ENCODE peak calls at places on chromosomes 13 and 19, in nine cellular contexts. T is DMS153, R is EL, E is osteocyte, L is nephron progenitor cell, O is IMR-90, Q is cerebellar nuclear complex, Z is AG08395, C is Peyer's patch. V is an unnamed sample.

GRCh38 chr13:105783261-105783660 is 752.2 kb downstream of the EFNB2 start:
- DNase-seq in L (no peak), R (no peak), T (no peak), Q (no peak), O (no peak), C (no peak), Z (no peak), E (no peak), V (no peak)

GRCh38 chr13:105915451-105915850 is 620.0 kb downstream of the EFNB2 start:
- DNase-seq in O (no peak), E (no peak), Z (no peak), Q (no peak), T (no peak), L (no peak), C (no peak), R (no peak), V (no peak)

GRCh38 chr13:34155931-34156607 is 338.1 kb downstream of the RFC3 start:
- DNase-seq in T (no peak), R (peak; percentile 81), E (no peak), Z (peak; percentile 12), L (no peak), C (no peak), Q (no peak), O (peak; percentile 39), V (no peak)

GRCh38 chr19:17579523-17580244 is 24.2 kb downstream of the COLGALT1 start:
- DNase-seq in O (peak; percentile 26), Q (no peak), T (peak; percentile 33), Z (peak; percentile 73), R (peak; percentile 61), E (no peak), L (peak; percentile 78), C (peak; percentile 45), V (peak; percentile 31)

GRCh38 chr13:114194853-114195252 is 15.8 kb downstream of the CFAP97D2 start:
- DNase-seq in Z (no peak), Q (no peak), T (no peak), L (no peak), C (no peak), O (no peak), E (no peak), R (no peak), V (no peak)

GRCh38 chr19:58366576-58367430 is 4.3 kb upstream of the ZNF497 start:
- DNase-seq in Q (no peak), E (no peak), C (no peak), R (no peak), T (no peak), L (no peak), O (no peak), Z (no peak), V (no peak)

GRCh38 chr13:73290844-73291243 is 232.0 kb downstream of the KLF5 start:
- DNase-seq in Z (no peak), R (no peak), E (no peak), L (no peak), O (no peak), T (no peak), C (no peak), Q (no peak), V (no peak)

GRCh38 chr13:31124225-31124624 is 37.5 kb downstream of the HSPH1 start:
- DNase-seq in C (no peak), L (no peak), O (no peak), E (no peak), T (no peak), R (no peak), Q (no peak), Z (no peak), V (no peak)

GRCh38 chr19:54271106-54271505 is 9.8 kb downstream of the LILRB2 start:
- DNase-seq in T (no peak), E (no peak), Q (no peak), L (no peak), O (no peak), C (no peak), R (no peak), Z (no peak), V (no peak)

GRCh38 chr13:94966380-94966779 is 254.0 kb upstream of the SOX21 start:
- DNase-seq in L (no peak), Q (no peak), C (no peak), E (no peak), R (no peak), O (no peak), T (peak; percentile 34), Z (no peak), V (no peak)

GRCh38 chr19:51994048-51994644 is 7.5 kb upstream of the ZNF350 start:
- DNase-seq in E (no peak), L (no peak), Q (no peak), C (no peak), Z (no peak), R (no peak), O (no peak), T (no peak), V (no peak)

GRCh38 chr19:1318678-1319471 is 33.2 kb downstream of the EFNA2 start:
- DNase-seq in O (no peak), E (no peak), C (no peak), L (peak; percentile 54), Q (no peak), R (no peak), Z (no peak), T (no peak), V (no peak)

GRCh38 chr13:78876915-78877549 is 218.1 kb upstream of the OBI1 start:
- DNase-seq in Q (no peak), R (no peak), Z (no peak), T (no peak), L (no peak), E (no peak), O (no peak), C (no peak), V (no peak)

GRCh38 chr19:56919308-56919995 is 78.9 kb upstream of the PEG3 start:
- DNase-seq in R (no peak), L (no peak), C (no peak), T (no peak), E (no peak), O (no peak), Z (no peak), Q (no peak), V (no peak)

V was measured in NCI-H1048.